ENCODE peak calls at places on chromosomes 16 and 17, in eight cellular contexts. One of them, this sample, is unnamed.

GRCh38 chr17:81311954-81312353 is 16.8 kb upstream of the SLC38A10 start:
- DNase-seq in GM13977: no peak
- DNase-seq in psoas muscle: no peak
- DNase-seq in neuronal stem cell: no peak
- DNase-seq in renal cortical epithelial cell: no peak
- DNase-seq in hippocampal formation: no peak
- DNase-seq in hypothalamus: no peak
- DNase-seq in NCI-H69: no peak
- DNase-seq in this sample: no peak

GRCh38 chr17:54901230-54901847 is 687 bp downstream of the TOM1L1 start:
- DNase-seq in GM13977: peak
- DNase-seq in psoas muscle: no peak
- DNase-seq in neuronal stem cell: no peak
- DNase-seq in renal cortical epithelial cell: peak
- DNase-seq in hippocampal formation: no peak
- DNase-seq in hypothalamus: no peak
- DNase-seq in NCI-H69: peak
- DNase-seq in this sample: peak

GRCh38 chr17:77186141-77186604 is 45.4 kb downstream of the SEC14L1 start:
- DNase-seq in GM13977: no peak
- DNase-seq in psoas muscle: no peak
- DNase-seq in neuronal stem cell: no peak
- DNase-seq in renal cortical epithelial cell: peak
- DNase-seq in hippocampal formation: no peak
- DNase-seq in hypothalamus: no peak
- DNase-seq in NCI-H69: peak
- DNase-seq in this sample: no peak

GRCh38 chr16:57264950-57265371 is 19.5 kb downstream of the PLLP start:
- DNase-seq in GM13977: no peak
- DNase-seq in psoas muscle: no peak
- DNase-seq in neuronal stem cell: no peak
- DNase-seq in renal cortical epithelial cell: no peak
- DNase-seq in hippocampal formation: no peak
- DNase-seq in hypothalamus: no peak
- DNase-seq in NCI-H69: peak
- DNase-seq in this sample: no peak

GRCh38 chr17:81294512-81295030 is 536 bp downstream of the SLC38A10 start:
- DNase-seq in GM13977: no peak
- DNase-seq in psoas muscle: no peak
- DNase-seq in neuronal stem cell: no peak
- DNase-seq in renal cortical epithelial cell: no peak
- DNase-seq in hippocampal formation: no peak
- DNase-seq in hypothalamus: no peak
- DNase-seq in NCI-H69: peak
- DNase-seq in this sample: no peak

GRCh38 chr16:71429581-71429980 is 12.3 kb downstream of the TLE7 start:
- DNase-seq in GM13977: no peak
- DNase-seq in psoas muscle: no peak
- DNase-seq in neuronal stem cell: no peak
- DNase-seq in renal cortical epithelial cell: no peak
- DNase-seq in hippocampal formation: no peak
- DNase-seq in hypothalamus: no peak
- DNase-seq in NCI-H69: no peak
- DNase-seq in this sample: no peak

GRCh38 chr16:86511317-86512161 is 1.2 kb downstream of the FOXF1 start:
- DNase-seq in GM13977: no peak
- DNase-seq in psoas muscle: no peak
- DNase-seq in neuronal stem cell: peak
- DNase-seq in renal cortical epithelial cell: no peak
- DNase-seq in hippocampal formation: no peak
- DNase-seq in hypothalamus: no peak
- DNase-seq in NCI-H69: no peak
- DNase-seq in this sample: no peak

GRCh38 chr17:64500923-64501765 is 4.3 kb upstream of the POLG2 start:
- DNase-seq in GM13977: no peak
- DNase-seq in psoas muscle: no peak
- DNase-seq in neuronal stem cell: no peak
- DNase-seq in renal cortical epithelial cell: no peak
- DNase-seq in hippocampal formation: no peak
- DNase-seq in hypothalamus: no peak
- DNase-seq in NCI-H69: no peak
- DNase-seq in this sample: no peak

GRCh38 chr16:50644730-50645129 is 36.4 kb downstream of the SNX20 start:
- DNase-seq in GM13977: peak
- DNase-seq in psoas muscle: no peak
- DNase-seq in neuronal stem cell: no peak
- DNase-seq in renal cortical epithelial cell: peak
- DNase-seq in hippocampal formation: no peak
- DNase-seq in hypothalamus: peak
- DNase-seq in NCI-H69: peak
- DNase-seq in this sample: peak

GRCh38 chr17:57478851-57479250 is 222.5 kb downstream of the MSI2 start:
- DNase-seq in GM13977: no peak
- DNase-seq in psoas muscle: no peak
- DNase-seq in neuronal stem cell: no peak
- DNase-seq in renal cortical epithelial cell: no peak
- DNase-seq in hippocampal formation: no peak
- DNase-seq in hypothalamus: no peak
- DNase-seq in NCI-H69: no peak
- DNase-seq in this sample: no peak

GRCh38 chr16:69131749-69132423 is 502 bp downstream of the CHTF8 start:
- DNase-seq in GM13977: peak
- DNase-seq in psoas muscle: peak
- DNase-seq in neuronal stem cell: peak
- DNase-seq in renal cortical epithelial cell: peak
- DNase-seq in hippocampal formation: no peak
- DNase-seq in hypothalamus: no peak
- DNase-seq in NCI-H69: peak
- DNase-seq in this sample: peak

GRCh38 chr16:8026450-8026849 is 563.9 kb downstream of the TMEM114 start:
- DNase-seq in GM13977: no peak
- DNase-seq in psoas muscle: no peak
- DNase-seq in neuronal stem cell: peak
- DNase-seq in renal cortical epithelial cell: no peak
- DNase-seq in hippocampal formation: no peak
- DNase-seq in hypothalamus: no peak
- DNase-seq in NCI-H69: no peak
- DNase-seq in this sample: no peak

GRCh38 chr17:34672176-34672785 is 92.9 kb downstream of the TMEM132E start:
- DNase-seq in GM13977: no peak
- DNase-seq in psoas muscle: no peak
- DNase-seq in neuronal stem cell: no peak
- DNase-seq in renal cortical epithelial cell: no peak
- DNase-seq in hippocampal formation: no peak
- DNase-seq in hypothalamus: no peak
- DNase-seq in NCI-H69: no peak
- DNase-seq in this sample: no peak

GRCh38 chr16:53156516-53156915 is 101.7 kb downstream of the CHD9 start:
- DNase-seq in GM13977: no peak
- DNase-seq in psoas muscle: no peak
- DNase-seq in neuronal stem cell: no peak
- DNase-seq in renal cortical epithelial cell: peak
- DNase-seq in hippocampal formation: no peak
- DNase-seq in hypothalamus: no peak
- DNase-seq in NCI-H69: no peak
- DNase-seq in this sample: no peak

GRCh38 chr16:57167951-57168350 is 17.9 kb downstream of the PSME3IP1 start:
- DNase-seq in GM13977: peak
- DNase-seq in psoas muscle: no peak
- DNase-seq in neuronal stem cell: peak
- DNase-seq in renal cortical epithelial cell: peak
- DNase-seq in hippocampal formation: peak
- DNase-seq in hypothalamus: no peak
- DNase-seq in NCI-H69: peak
- DNase-seq in this sample: peak

GRCh38 chr16:85471469-85472431 is 141.4 kb upstream of the GSE1 start:
- DNase-seq in GM13977: no peak
- DNase-seq in psoas muscle: no peak
- DNase-seq in neuronal stem cell: no peak
- DNase-seq in renal cortical epithelial cell: no peak
- DNase-seq in hippocampal formation: no peak
- DNase-seq in hypothalamus: no peak
- DNase-seq in NCI-H69: peak
- DNase-seq in this sample: peak

GRCh38 chr17:76341301-76341700 is 12.4 kb downstream of the PRPSAP1 start:
- DNase-seq in GM13977: no peak
- DNase-seq in psoas muscle: no peak
- DNase-seq in neuronal stem cell: no peak
- DNase-seq in renal cortical epithelial cell: no peak
- DNase-seq in hippocampal formation: no peak
- DNase-seq in hypothalamus: no peak
- DNase-seq in NCI-H69: no peak
- DNase-seq in this sample: no peak

GRCh38 chr16:11530171-11530940 is 56.4 kb downstream of the LITAF start:
- DNase-seq in GM13977: no peak
- DNase-seq in psoas muscle: no peak
- DNase-seq in neuronal stem cell: no peak
- DNase-seq in renal cortical epithelial cell: peak
- DNase-seq in hippocampal formation: no peak
- DNase-seq in hypothalamus: no peak
- DNase-seq in NCI-H69: peak
- DNase-seq in this sample: peak

GRCh38 chr17:80187090-80187489 is 17.3 kb downstream of the CARD14 start:
- DNase-seq in GM13977: no peak
- DNase-seq in psoas muscle: peak
- DNase-seq in neuronal stem cell: no peak
- DNase-seq in renal cortical epithelial cell: no peak
- DNase-seq in hippocampal formation: no peak
- DNase-seq in hypothalamus: no peak
- DNase-seq in NCI-H69: no peak
- DNase-seq in this sample: peak

GRCh38 chr16:81996664-81997529 is 14.4 kb downstream of the SDR42E1 start:
- DNase-seq in GM13977: no peak
- DNase-seq in psoas muscle: no peak
- DNase-seq in neuronal stem cell: no peak
- DNase-seq in renal cortical epithelial cell: peak
- DNase-seq in hippocampal formation: no peak
- DNase-seq in hypothalamus: no peak
- DNase-seq in NCI-H69: peak
- DNase-seq in this sample: peak

GRCh38 chr17:61205931-61206330 is 193.7 kb upstream of the TBX2 start:
- DNase-seq in GM13977: no peak
- DNase-seq in psoas muscle: no peak
- DNase-seq in neuronal stem cell: no peak
- DNase-seq in renal cortical epithelial cell: peak
- DNase-seq in hippocampal formation: no peak
- DNase-seq in hypothalamus: no peak
- DNase-seq in NCI-H69: peak
- DNase-seq in this sample: peak

GRCh38 chr17:61474235-61474927 is 22.2 kb downstream of the TBX4 start:
- DNase-seq in GM13977: no peak
- DNase-seq in psoas muscle: no peak
- DNase-seq in neuronal stem cell: no peak
- DNase-seq in renal cortical epithelial cell: no peak
- DNase-seq in hippocampal formation: no peak
- DNase-seq in hypothalamus: no peak
- DNase-seq in NCI-H69: peak
- DNase-seq in this sample: peak

GRCh38 chr17:21278304-21279197 is 6.0 kb upstream of the MAP2K3 start:
- DNase-seq in GM13977: no peak
- DNase-seq in psoas muscle: peak
- DNase-seq in neuronal stem cell: no peak
- DNase-seq in renal cortical epithelial cell: peak
- DNase-seq in hippocampal formation: no peak
- DNase-seq in hypothalamus: no peak
- DNase-seq in NCI-H69: no peak
- DNase-seq in this sample: no peak

GRCh38 chr17:35171834-35172233 is 22.4 kb downstream of the SLC35G3 start:
- DNase-seq in GM13977: no peak
- DNase-seq in psoas muscle: no peak
- DNase-seq in neuronal stem cell: no peak
- DNase-seq in renal cortical epithelial cell: no peak
- DNase-seq in hippocampal formation: no peak
- DNase-seq in hypothalamus: no peak
- DNase-seq in NCI-H69: no peak
- DNase-seq in this sample: peak

GRCh38 chr17:82154881-82155331 is 56.9 kb upstream of the FASN start:
- DNase-seq in GM13977: no peak
- DNase-seq in psoas muscle: no peak
- DNase-seq in neuronal stem cell: no peak
- DNase-seq in renal cortical epithelial cell: no peak
- DNase-seq in hippocampal formation: no peak
- DNase-seq in hypothalamus: no peak
- DNase-seq in NCI-H69: no peak
- DNase-seq in this sample: no peak

GRCh38 chr16:75104836-75105235 is 11.7 kb downstream of the LDHD start:
- DNase-seq in GM13977: no peak
- DNase-seq in psoas muscle: no peak
- DNase-seq in neuronal stem cell: no peak
- DNase-seq in renal cortical epithelial cell: no peak
- DNase-seq in hippocampal formation: no peak
- DNase-seq in hypothalamus: no peak
- DNase-seq in NCI-H69: no peak
- DNase-seq in this sample: no peak

GRCh38 chr16:1706386-1707192 is 594 bp downstream of the MAPK8IP3 start:
- DNase-seq in GM13977: peak
- DNase-seq in psoas muscle: no peak
- DNase-seq in neuronal stem cell: no peak
- DNase-seq in renal cortical epithelial cell: no peak
- DNase-seq in hippocampal formation: no peak
- DNase-seq in hypothalamus: no peak
- DNase-seq in NCI-H69: peak
- DNase-seq in this sample: no peak

GRCh38 chr17:40031706-40032105 is 16.5 kb downstream of the CSF3 start:
- DNase-seq in GM13977: no peak
- DNase-seq in psoas muscle: no peak
- DNase-seq in neuronal stem cell: no peak
- DNase-seq in renal cortical epithelial cell: no peak
- DNase-seq in hippocampal formation: no peak
- DNase-seq in hypothalamus: no peak
- DNase-seq in NCI-H69: no peak
- DNase-seq in this sample: no peak

GRCh38 chr16:15897834-15898254 is 9.4 kb upstream of the CEP20 start:
- DNase-seq in GM13977: peak
- DNase-seq in psoas muscle: no peak
- DNase-seq in neuronal stem cell: no peak
- DNase-seq in renal cortical epithelial cell: peak
- DNase-seq in hippocampal formation: no peak
- DNase-seq in hypothalamus: no peak
- DNase-seq in NCI-H69: no peak
- DNase-seq in this sample: peak

GRCh38 chr16:14562691-14563491 is 67.2 kb downstream of the PARN start:
- DNase-seq in GM13977: no peak
- DNase-seq in psoas muscle: peak
- DNase-seq in neuronal stem cell: no peak
- DNase-seq in renal cortical epithelial cell: peak
- DNase-seq in hippocampal formation: no peak
- DNase-seq in hypothalamus: no peak
- DNase-seq in NCI-H69: peak
- DNase-seq in this sample: peak